ENCODE peak calls at places on chromosomes 6 and 20, in seven cellular contexts. V is left ventricle myocardium inferior, Y is endodermal cell, K is Karpas-422, P is psoas muscle, W is right cardiac atrium, T is upper lobe of right lung. Q is an unnamed sample.

GRCh38 chr6:111565316-111566221 is 40.1 kb downstream of the TRAF3IP2 start:
- DNase-seq in V (no peak), Y (peak; percentile 81), K (peak; percentile 76), P (no peak), W (no peak), T (no peak), Q (no peak)

GRCh38 chr6:169269180-169270076 is 15.8 kb upstream of the THBS2 start:
- DNase-seq in V (peak; percentile 62), Y (no peak), K (no peak), P (peak; percentile 51), W (peak; percentile 78), T (no peak), Q (no peak)

GRCh38 chr6:154432533-154433476 is 76.2 kb upstream of the IPCEF1 start:
- DNase-seq in V (no peak), Y (no peak), K (no peak), P (no peak), W (no peak), T (no peak), Q (no peak)

GRCh38 chr6:115310156-115310555 is 750.5 kb downstream of the FRK start:
- DNase-seq in V (no peak), Y (peak; percentile 52), K (no peak), P (no peak), W (peak; percentile 32), T (no peak), Q (peak; percentile 50)

GRCh38 chr20:34888468-34888867 is 12.1 kb downstream of the ACSS2 start:
- DNase-seq in V (no peak), Y (no peak), K (no peak), P (no peak), W (no peak), T (no peak), Q (no peak)

GRCh38 chr20:25859649-25860530 is 163.2 kb upstream of the ZNF337 start:
- DNase-seq in V (peak; percentile 82), Y (peak; percentile 89), K (no peak), P (peak; percentile 78), W (peak; percentile 93), T (peak; percentile 88), Q (peak; percentile 90)

GRCh38 chr6:138514860-138515540 is 15.7 kb upstream of the NHSL1 start:
- DNase-seq in V (no peak), Y (no peak), K (no peak), P (no peak), W (no peak), T (no peak), Q (no peak)

GRCh38 chr20:13422637-13423036 is 201.6 kb downstream of the ISM1 start:
- DNase-seq in V (no peak), Y (no peak), K (no peak), P (no peak), W (no peak), T (no peak), Q (no peak)

GRCh38 chr6:118565317-118565960 is 17.3 kb downstream of the PLN start:
- DNase-seq in V (no peak), Y (no peak), K (peak; percentile 87), P (no peak), W (no peak), T (no peak), Q (no peak)

GRCh38 chr6:76867182-76867581 is 596.1 kb downstream of the HTR1B start:
- DNase-seq in V (no peak), Y (no peak), K (no peak), P (no peak), W (no peak), T (no peak), Q (no peak)

GRCh38 chr20:38065764-38066375 is 32.3 kb downstream of the RPRD1B start:
- DNase-seq in V (peak; percentile 60), Y (no peak), K (no peak), P (no peak), W (peak; percentile 76), T (no peak), Q (no peak)

GRCh38 chr6:158043586-158044524 is 62.2 kb downstream of the SYNJ2 start:
- DNase-seq in V (peak; percentile 66), Y (no peak), K (no peak), P (peak; percentile 78), W (peak; percentile 80), T (peak; percentile 37), Q (peak; percentile 54)

GRCh38 chr6:70676821-70677220 is 9.1 kb downstream of the SMAP1 start:
- DNase-seq in V (no peak), Y (no peak), K (peak; percentile 15), P (no peak), W (no peak), T (no peak), Q (no peak)

GRCh38 chr20:9775176-9775575 is 63.7 kb downstream of the PAK5 start:
- DNase-seq in V (no peak), Y (no peak), K (no peak), P (no peak), W (no peak), T (no peak), Q (no peak)

GRCh38 chr6:170366248-170366960 is 59.8 kb downstream of the FAM120B start:
- DNase-seq in V (no peak), Y (no peak), K (no peak), P (no peak), W (no peak), T (no peak), Q (no peak)

GRCh38 chr6:34466242-34467185 is 638 bp downstream of the PACSIN1 start:
- DNase-seq in V (peak; percentile 24), Y (no peak), K (no peak), P (no peak), W (peak; percentile 65), T (no peak), Q (no peak)

GRCh38 chr6:110399219-110400071 is 15.9 kb downstream of the DDO start:
- DNase-seq in V (no peak), Y (no peak), K (no peak), P (peak; percentile 18), W (peak; percentile 72), T (no peak), Q (peak; percentile 77)
- H3K4me3 ChIP-seq in V (peak overlapping the region; percentile 64), Y (no peak overlapping the region), K (no peak overlapping the region), P (peak overlapping the region; percentile 60), W (peak overlapping the region; percentile 55), T (peak overlapping the region; percentile 39), Q (peak overlapping the region; percentile 51)

DNA sequence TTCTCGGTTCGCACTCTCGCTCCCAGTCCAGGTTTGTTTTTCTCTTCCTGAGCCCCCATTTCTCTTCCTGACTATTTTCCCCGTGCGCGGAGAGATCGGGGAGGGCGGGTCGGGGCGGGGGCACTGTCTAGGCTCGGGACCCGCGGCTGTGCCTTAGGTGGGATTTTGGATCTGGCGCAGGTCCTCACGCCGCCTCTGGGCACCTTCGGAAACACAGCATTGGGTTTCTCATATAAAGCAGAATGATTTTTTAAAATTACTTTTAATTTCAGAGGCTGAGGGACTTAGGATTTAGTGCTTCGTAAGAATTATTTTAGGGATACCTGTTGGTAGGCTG is 324 bp downstream of the STX11 start:
- DNase-seq in V (no peak), Y (peak; percentile 84), K (peak; percentile 45), P (peak; percentile 25), W (peak; percentile 58), T (peak; percentile 77), Q (no peak)
- H3K27ac ChIP-seq in V (peak overlapping the region; percentile 84), Y (no peak overlapping the region), K (no peak overlapping the region), P (peak overlapping the region; percentile 11), W (peak overlapping the region; percentile 28), T (peak overlapping the region; percentile 88), Q (no peak overlapping the region)

GRCh38 chr6:130778946-130779657 is 48.1 kb upstream of the SMLR1 start:
- DNase-seq in V (no peak), Y (no peak), K (no peak), P (no peak), W (no peak), T (no peak), Q (no peak)
- H3K4me3 ChIP-seq in V (peak overlapping the region; percentile 4), Y (no peak overlapping the region), K (no peak overlapping the region), P (no peak overlapping the region), W (no peak overlapping the region), T (no peak overlapping the region), Q (no peak overlapping the region)

DNA sequence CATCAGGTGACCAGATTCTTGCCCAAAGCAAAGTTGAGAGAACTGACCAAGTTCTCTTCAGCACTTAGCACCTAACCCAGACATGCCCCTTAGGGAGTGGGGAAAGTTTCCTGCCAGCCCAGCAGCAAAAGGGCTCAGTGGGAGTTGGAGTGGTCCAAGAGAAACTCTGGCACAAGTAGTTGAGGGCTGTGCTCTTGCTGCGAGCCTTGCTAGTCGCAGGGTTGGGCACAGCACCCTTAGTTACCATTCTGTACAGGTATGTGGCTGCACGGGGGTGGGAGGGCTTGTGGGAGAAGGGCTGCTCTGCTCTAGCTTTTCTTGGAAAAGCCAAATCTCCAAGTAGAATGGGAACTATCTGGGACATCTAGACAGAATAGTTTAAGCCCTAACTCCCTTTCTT is 6.4 kb downstream of the POLR1C start:
- DNase-seq in V (no peak), Y (no peak), K (no peak), P (no peak), W (no peak), T (no peak), Q (no peak)
- H3K27ac ChIP-seq in V (no peak overlapping the region), Y (no peak overlapping the region), K (no peak overlapping the region), P (no peak overlapping the region), W (no peak overlapping the region), T (no peak overlapping the region), Q (no peak overlapping the region)

DNA sequence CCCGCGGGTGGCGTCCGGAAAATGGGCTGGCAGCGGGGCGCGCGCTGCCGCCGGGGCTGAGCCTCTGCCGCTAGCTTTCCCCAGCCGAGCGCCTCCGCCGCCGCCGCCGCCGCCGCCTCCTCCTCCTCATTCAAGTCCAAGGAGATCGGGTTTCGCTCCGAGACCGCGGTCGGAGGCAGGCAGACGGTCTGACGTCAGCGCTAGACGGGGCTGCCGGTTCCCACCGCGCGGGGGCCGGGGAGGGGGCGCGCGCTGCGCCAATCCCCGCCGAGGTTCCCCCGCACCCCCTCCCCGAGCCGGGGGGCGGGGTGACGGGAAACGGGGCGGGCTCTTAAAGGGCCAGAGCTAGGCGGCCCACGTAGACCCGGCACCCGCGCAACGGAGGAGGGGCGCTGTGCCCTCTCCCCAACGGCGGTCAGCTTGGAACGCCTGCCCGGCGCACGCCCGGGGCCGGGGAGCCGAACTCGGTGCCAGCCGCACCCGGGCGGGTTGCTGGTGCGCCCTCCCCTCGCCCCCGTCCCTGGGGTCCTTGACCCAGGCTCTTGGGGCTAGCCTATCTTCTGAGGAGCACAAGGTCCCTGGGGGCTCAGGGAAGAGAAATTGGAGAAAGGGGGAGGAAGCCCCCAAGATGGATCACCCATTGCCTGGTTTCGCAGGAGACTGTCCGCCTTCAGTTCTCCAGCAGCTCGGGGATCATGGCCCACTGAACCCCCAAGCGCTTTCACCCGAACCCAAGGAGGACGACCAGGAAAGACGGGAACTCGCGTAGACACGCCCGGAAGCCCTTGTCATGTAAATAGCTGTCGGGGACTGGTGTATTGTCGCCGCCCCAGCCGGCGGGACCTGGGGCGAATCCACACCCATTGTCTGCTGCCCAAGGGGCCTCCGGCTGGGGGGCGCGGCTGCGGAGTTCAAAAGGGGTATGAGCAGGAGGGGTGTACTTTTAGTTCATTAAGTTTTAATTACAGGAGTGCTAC is at the start of gene PMEPA1:
- DNase-seq in V (peak; percentile 94), Y (peak; percentile 98), K (peak; percentile 94), P (peak; percentile 96), W (peak; percentile 98), T (peak; percentile 97), Q (peak; percentile 98)
- H3K4me3 ChIP-seq in V (peak within 1 kb of the TSS; percentile 86), Y (peak within 1 kb of the TSS; percentile 96), K (peak within 1 kb of the TSS; percentile 70), P (peak within 1 kb of the TSS; percentile 69), W (peak within 1 kb of the TSS; percentile 75), T (peak within 1 kb of the TSS; percentile 95), Q (peak within 1 kb of the TSS; percentile 86)

DNA sequence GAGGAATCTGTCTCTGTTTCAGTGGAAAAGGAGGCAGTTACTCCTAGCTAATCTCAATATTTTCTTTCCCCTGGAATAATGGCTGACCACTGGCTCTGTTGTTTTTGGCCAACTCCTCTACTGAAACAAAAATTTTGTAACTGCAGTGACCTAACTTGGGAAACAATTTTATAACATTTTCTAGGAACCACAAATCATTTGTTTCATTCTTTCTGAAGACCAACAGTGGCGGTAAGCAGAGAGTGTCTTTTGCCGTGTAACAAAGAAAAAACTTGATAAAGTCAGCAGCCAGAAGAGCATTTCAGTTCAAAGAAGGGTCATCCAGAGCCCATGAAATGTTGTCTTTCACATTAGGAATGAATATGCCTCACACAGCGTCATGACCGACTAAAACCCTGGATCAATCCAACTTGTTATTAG is 11.8 kb upstream of the BFSP1 start:
- DNase-seq in V (no peak), Y (no peak), K (no peak), P (no peak), W (no peak), T (no peak), Q (no peak)
- H3K27ac ChIP-seq in V (peak overlapping the region; percentile 68), Y (no peak overlapping the region), K (no peak overlapping the region), P (peak overlapping the region; percentile 47), W (no peak overlapping the region), T (peak overlapping the region; percentile 61), Q (peak overlapping the region; percentile 79)

Q was measured in kidney.